ENCODE peak calls at places on chromosomes 3 and 15, in seven cellular contexts. U, P, M, V, F, I and S are unnamed samples.

GRCh38 chr3:55333923-55334322 is 153.2 kb downstream of the WNT5A start:
- DNase-seq in U (no peak), F (no peak), P (no peak), M (no peak), V (no peak), I (no peak), S (no peak)

GRCh38 chr15:99682455-99682854 is 50.8 kb downstream of the LYSMD4 start:
- DNase-seq in P (peak; percentile 1), V (no peak), U (no peak), I (no peak), F (peak; percentile 90), M (no peak), S (no peak)

GRCh38 chr3:43753743-43754142 is 63.0 kb downstream of the ABHD5 start:
- DNase-seq in I (no peak), F (peak; percentile 88), P (no peak), M (no peak), U (no peak), V (no peak), S (no peak)

GRCh38 chr15:85759391-85759790 is 35.3 kb downstream of the KLHL25 start:
- DNase-seq in V (no peak), P (no peak), I (no peak), F (no peak), U (no peak), M (no peak), S (no peak)

GRCh38 chr3:187966141-187966540 is 187.8 kb upstream of the LPP start:
- DNase-seq in F (no peak), I (no peak), V (no peak), P (no peak), M (no peak), U (no peak), S (no peak)

GRCh38 chr3:9109570-9109914 is 139.9 kb downstream of the SRGAP3 start:
- DNase-seq in F (no peak), V (no peak), P (no peak), I (no peak), U (no peak), M (no peak), S (no peak)

GRCh38 chr15:42274693-42274971 is 1.4 kb upstream of the TMEM87A start:
- DNase-seq in I (peak; percentile 15), U (no peak), P (no peak), M (no peak), F (no peak), V (no peak), S (no peak)

GRCh38 chr3:155667988-155668387 is 76.9 kb downstream of the PLCH1 start:
- DNase-seq in M (no peak), U (no peak), F (no peak), I (no peak), V (no peak), P (no peak), S (no peak)

GRCh38 chr3:113258311-113258710 is 47.0 kb downstream of the BOC start:
- DNase-seq in U (no peak), I (no peak), P (no peak), F (no peak), M (no peak), V (no peak), S (no peak)

GRCh38 chr3:62183087-62183486 is 190.3 kb downstream of the FEZF2 start:
- DNase-seq in V (no peak), I (no peak), M (no peak), F (no peak), U (no peak), P (no peak), S (no peak)

GRCh38 chr15:99618941-99619411 is 53.2 kb downstream of the MEF2A start:
- DNase-seq in F (peak; percentile 62), P (no peak), M (no peak), U (no peak), I (no peak), V (no peak), S (no peak)

GRCh38 chr3:138452491-138452890 is 18.1 kb downstream of the ESYT3 start:
- DNase-seq in V (no peak), P (no peak), U (no peak), F (no peak), I (no peak), M (no peak), S (no peak)

GRCh38 chr3:197456271-197457091 is 99.3 kb downstream of the BDH1 start:
- DNase-seq in I (peak; percentile 81), M (no peak), U (peak; percentile 55), V (peak; percentile 86), F (peak; percentile 58), P (no peak), S (peak; percentile 16)

GRCh38 chr15:43880406-43881184 is 53.8 kb downstream of the WDR76 start:
- DNase-seq in P (no peak), I (no peak), V (no peak), U (no peak), M (no peak), F (no peak), S (no peak)

GRCh38 chr3:41117398-41117870 is 81.9 kb upstream of the CTNNB1 start:
- DNase-seq in I (peak; percentile 62), F (peak; percentile 97), V (peak; percentile 91), M (no peak), P (peak; percentile 98), U (peak; percentile 80), S (peak; percentile 65)